ENCODE peak calls at places on chromosome 16, in five cellular contexts. V, A, W, J and Q are unnamed samples.

GRCh38 chr16:17166095-17166494 is 304.7 kb downstream of the XYLT1 start:
- DNase-seq in V (no peak), A (no peak), W (no peak), J (no peak), Q (no peak)

GRCh38 chr16:70747703-70748631 is 53.0 kb downstream of the VAC14 start:
- DNase-seq in V (no peak), A (no peak), W (no peak), J (no peak), Q (no peak)

GRCh38 chr16:67666538-67667433 is at the start of the genes C16orf86 and ENKD1:
- DNase-seq in V (peak; percentile 90), A (peak; percentile 87), W (peak; percentile 97), J (no peak), Q (peak; percentile 82)

GRCh38 chr16:49350265-49351103 is 23.1 kb upstream of the C16orf78 start:
- DNase-seq in V (peak; percentile 84), A (peak; percentile 79), W (peak; percentile 90), J (no peak), Q (peak; percentile 31)

GRCh38 chr16:70391881-70392481 is 45.3 kb downstream of the DDX19A start:
- DNase-seq in V (no peak), A (no peak), W (peak; percentile 96), J (no peak), Q (no peak)

GRCh38 chr16:84396537-84397008 is 28.2 kb downstream of the ATP2C2 start:
- DNase-seq in V (no peak), A (no peak), W (no peak), J (no peak), Q (no peak)

GRCh38 chr16:68126395-68126794 is 41.2 kb downstream of the NFATC3 start:
- DNase-seq in V (no peak), A (no peak), W (no peak), J (no peak), Q (no peak)

GRCh38 chr16:49755291-49755611 is 100.7 kb downstream of the ZNF423 start:
- DNase-seq in V (no peak), A (no peak), W (no peak), J (no peak), Q (peak; percentile 8)

GRCh38 chr16:119835-120234 is 18.6 kb downstream of the NPRL3 start:
- DNase-seq in V (no peak), A (no peak), W (no peak), J (no peak), Q (no peak)

GRCh38 chr16:12144355-12144754 is 167.8 kb downstream of the SNX29 start:
- DNase-seq in V (no peak), A (no peak), W (no peak), J (no peak), Q (no peak)

GRCh38 chr16:5010576-5011329 is 23.0 kb downstream of the NAGPA start:
- DNase-seq in V (no peak), A (no peak), W (no peak), J (no peak), Q (no peak)

GRCh38 chr16:89907055-89907814 is 11.4 kb upstream of the MC1R start:
- DNase-seq in V (no peak), A (no peak), W (no peak), J (no peak), Q (no peak)

GRCh38 chr16:10740000-10740844 is 3.4 kb upstream of the NUBP1 start:
- DNase-seq in V (no peak), A (no peak), W (peak; percentile 70), J (no peak), Q (no peak)

GRCh38 chr16:22813223-22813945 is 578 bp upstream of the HS3ST2 start:
- DNase-seq in V (peak; percentile 95), A (peak; percentile 63), W (peak; percentile 88), J (no peak), Q (no peak)

GRCh38 chr16:24652209-24652712 is 77.2 kb upstream of the TNRC6A start:
- DNase-seq in V (no peak), A (no peak), W (peak; percentile 3), J (no peak), Q (no peak)

GRCh38 chr16:89187337-89188063 is 12.8 kb downstream of the SLC22A31 start:
- DNase-seq in V (peak; percentile 44), A (no peak), W (no peak), J (no peak), Q (no peak)

GRCh38 chr16:69123894-69124293 is 8.5 kb downstream of the CHTF8 start:
- DNase-seq in V (peak; percentile 65), A (no peak), W (peak; percentile 77), J (no peak), Q (peak; percentile 61)

GRCh38 chr16:3020604-3021448 is 658 bp downstream of the TNFRSF12A start:
- DNase-seq in V (peak; percentile 85), A (peak; percentile 84), W (peak; percentile 97), J (no peak), Q (peak; percentile 27)

GRCh38 chr16:51822471-51822870 is 671.4 kb upstream of the SALL1 start:
- DNase-seq in V (no peak), A (no peak), W (no peak), J (no peak), Q (no peak)

GRCh38 chr16:88624481-88624880 is 13.9 kb upstream of the IL17C start:
- DNase-seq in V (no peak), A (no peak), W (no peak), J (no peak), Q (no peak)

GRCh38 chr16:72946063-72946462 is 101.9 kb downstream of the ZFHX3 start:
- DNase-seq in V (no peak), A (no peak), W (no peak), J (no peak), Q (no peak)

GRCh38 chr16:13289515-13289914 is 388.1 kb downstream of the SHISA9 start:
- DNase-seq in V (no peak), A (no peak), W (no peak), J (no peak), Q (no peak)

GRCh38 chr16:72083778-72084404 is 9.5 kb downstream of the TXNL4B start:
- DNase-seq in V (no peak), A (no peak), W (no peak), J (no peak), Q (no peak)

GRCh38 chr16:84607694-84608093 is 10.2 kb downstream of the COTL1 start:
- DNase-seq in V (no peak), A (no peak), W (no peak), J (no peak), Q (no peak)

GRCh38 chr16:64408699-64409098 is 713.2 kb downstream of the CDH11 start:
- DNase-seq in V (no peak), A (no peak), W (no peak), J (no peak), Q (no peak)